ENCODE peak calls at places on chromosome 22, in eight cellular contexts. S is keratinocyte, O is prostate gland, C is HCT116, H is testis, F is colonic mucosa, V is aorta, D is lower lobe of right lung. Z is an unnamed sample. For H3K4me1, the result is how much of the 10 kb centered on the place peaks cover.

GRCh38 chr22:49967333-49968241 is 7.0 kb downstream of the PIM3 start:
- DNase-seq in F (peak), O (peak), H (peak), V (peak), D (peak), C (no peak), S (no peak), Z (no peak)

GRCh38 chr22:39101226-39101625 is 4.2 kb downstream of the APOBEC3H start:
- DNase-seq in H (no peak), F (no peak), D (no peak), O (no peak), S (no peak), V (no peak), C (no peak), Z (no peak)

GRCh38 chr22:30314918-30315317 is 11.8 kb downstream of the TBC1D10A start:
- DNase-seq in D (no peak), S (no peak), F (no peak), O (no peak), V (peak), H (no peak), C (no peak), Z (no peak)

GRCh38 chr22:36377022-36377631 is 10.6 kb downstream of the MYH9 start:
- DNase-seq in F (no peak), S (no peak), V (no peak), O (no peak), C (no peak), H (no peak), D (no peak), Z (no peak)

GRCh38 chr22:45268958-45269844 is 15.5 kb upstream of the UPK3A start:
- DNase-seq in F (peak), V (peak), D (peak), C (no peak), H (peak), O (peak), S (no peak), Z (no peak)

GRCh38 chr22:42966389-42966998 is 48.5 kb downstream of the PACSIN2 start:
- DNase-seq in H (no peak), V (no peak), D (no peak), F (no peak), O (no peak), C (no peak), S (no peak), Z (no peak)

GRCh38 chr22:20648306-20648903 is 125.5 kb upstream of the SERPIND1 start:
- DNase-seq in F (no peak), S (no peak), O (no peak), C (no peak), V (no peak), D (no peak), H (peak), Z (no peak)

GRCh38 chr22:29695129-29695926 is 24.5 kb upstream of the CABP7 start:
- DNase-seq in H (no peak), S (peak), O (peak), C (no peak), V (no peak), F (no peak), D (no peak), Z (no peak)

GRCh38 chr22:19638282-19639015 is 75.9 kb upstream of the SEPTIN5 start:
- DNase-seq in C (no peak), V (no peak), S (no peak), F (no peak), D (no peak), H (no peak), O (no peak), Z (no peak)

GRCh38 chr22:42434748-42435425 is 2.7 kb upstream of the NFAM1 start:
- DNase-seq in H (no peak), C (no peak), F (no peak), D (no peak), S (no peak), O (no peak), V (no peak), Z (no peak)

GRCh38 chr22:17769013-17769715 is 5.1 kb downstream of the BID start:
- DNase-seq in V (no peak), S (no peak), O (no peak), F (no peak), D (peak), H (no peak), C (no peak), Z (no peak)

GRCh38 chr22:34798605-34799004 is 267.4 kb upstream of the ISX start:
- DNase-seq in C (no peak), S (no peak), F (no peak), O (no peak), D (no peak), H (no peak), V (no peak), Z (no peak)

GRCh38 chr22:29380032-29380781 is 8.2 kb downstream of the AP1B1 start:
- DNase-seq in S (no peak), H (no peak), O (no peak), D (no peak), F (no peak), C (no peak), V (no peak), Z (no peak)

GRCh38 chr22:31160328-31160978 is 471 bp downstream of the RNF185 start:
- DNase-seq in S (no peak), C (no peak), D (no peak), O (peak), H (peak), V (no peak), F (peak), Z (no peak)

GRCh38 chr22:39206491-39206890 is 38.3 kb downstream of the PDGFB start:
- DNase-seq in C (no peak), D (peak), H (no peak), F (no peak), V (peak), O (no peak), S (no peak), Z (no peak)

GRCh38 chr22:50310949-50311444 is 3.6 kb upstream of the PLXNB2 start:
- DNase-seq in H (no peak), S (no peak), V (no peak), O (no peak), C (no peak), D (peak), F (no peak), Z (no peak)

GRCh38 chr22:29116397-29117123 is 43.7 kb downstream of the KREMEN1 start:
- DNase-seq in S (no peak), O (no peak), H (no peak), C (no peak), V (no peak), F (no peak), D (no peak), Z (no peak)

GRCh38 chr22:19869497-19870152 is 15.0 kb upstream of the GNB1L start:
- DNase-seq in V (no peak), F (peak), D (peak), S (no peak), H (no peak), C (no peak), O (no peak), Z (no peak)

GRCh38 chr22:20131856-20132685 is 467 bp downstream of the ZDHHC8 start:
- DNase-seq in O (no peak), F (no peak), V (peak), D (peak), S (no peak), C (no peak), H (no peak), Z (no peak)

GRCh38 chr22:36432592-36433317 is 45.0 kb upstream of the MYH9 start:
- DNase-seq in D (no peak), V (no peak), O (no peak), S (no peak), H (no peak), C (no peak), F (no peak), Z (no peak)

GRCh38 chr22:42294034-42294985 is 23.9 kb upstream of the TCF20 start:
- DNase-seq in C (no peak), D (no peak), V (peak), S (no peak), O (peak), H (peak), F (peak), Z (no peak)

GRCh38 chr22:42269407-42270177 is 861 bp downstream of the TCF20 start:
- DNase-seq in D (peak), F (peak), S (no peak), H (peak), V (peak), O (peak), C (peak), Z (no peak)

GRCh38 chr22:36291831-36292740 is 39.2 kb downstream of the APOL1 start:
- DNase-seq in F (no peak), D (peak), H (no peak), S (no peak), O (no peak), V (peak), C (no peak), Z (no peak)

GRCh38 chr22:29055192-29055830 is 6.3 kb downstream of the C22orf31 start:
- DNase-seq in V (no peak), H (no peak), F (no peak), D (no peak), S (no peak), C (no peak), O (no peak), Z (no peak)

GRCh38 chr22:32723632-32724031 is 77.9 kb upstream of the TIMP3 start:
- DNase-seq in H (peak), C (no peak), V (peak), F (peak), S (peak), D (peak), O (peak), Z (no peak)

GRCh38 chr22:38505595-38506117 is 455 bp downstream of the DDX17 start:
- DNase-seq in H (peak), O (peak), C (no peak), D (peak), S (no peak), V (peak), F (peak), Z (no peak)

GRCh38 chr22:49234459-49234858 is 593.2 kb downstream of the BRD1 start:
- DNase-seq in O (no peak), D (no peak), C (no peak), S (no peak), V (no peak), H (peak), F (no peak), Z (no peak)

GRCh38 chr22:21697866-21698265 is 32.1 kb downstream of the PPIL2 start:
- DNase-seq in V (no peak), S (no peak), C (no peak), D (no peak), O (no peak), F (no peak), H (no peak), Z (no peak)

GRCh38 chr22:30196141-30196866 is 50.3 kb downstream of the LIF start:
- DNase-seq in F (peak), V (peak), S (peak), D (peak), H (peak), O (peak), C (peak), Z (peak)

GRCh38 chr22:49786976-49787843 is 40.5 kb downstream of the BRD1 start:
- DNase-seq in C (no peak), H (no peak), O (no peak), V (no peak), D (no peak), F (no peak), S (no peak), Z (no peak)

GRCh38 chr22:26182723-26183122 is 13.5 kb downstream of the SEZ6L start:
- DNase-seq in V (no peak), C (no peak), S (no peak), O (no peak), H (no peak), D (no peak), F (no peak), Z (no peak)

GRCh38 chr22:31488988-31489617 is 539 bp downstream of the EIF4ENIF1 start:
- DNase-seq in D (peak), O (peak), V (peak), S (no peak), H (peak), C (no peak), F (peak), Z (no peak)

GRCh38 chr22:38153821-38154562 is 27.6 kb downstream of the PLA2G6 start:
- DNase-seq in H (no peak), C (no peak), S (no peak), F (no peak), D (no peak), O (no peak), V (no peak), Z (no peak)

GRCh38 chr22:26766510-26767350 is 109.3 kb downstream of the MIAT start:
- DNase-seq in H (peak), V (no peak), F (no peak), O (no peak), C (no peak), D (no peak), S (no peak), Z (no peak)

GRCh38 chr22:38953577-38954413 is 3.6 kb upstream of the APOBEC3A start:
- DNase-seq in O (no peak), F (peak), H (no peak), D (no peak), C (no peak), S (no peak), V (no peak), Z (no peak)

GRCh38 chr22:39314251-39314971 is 5.0 kb downstream of the RPL3 start:
- DNase-seq in H (peak), S (peak), D (no peak), V (no peak), C (no peak), F (no peak), O (no peak), Z (no peak)

DNA sequence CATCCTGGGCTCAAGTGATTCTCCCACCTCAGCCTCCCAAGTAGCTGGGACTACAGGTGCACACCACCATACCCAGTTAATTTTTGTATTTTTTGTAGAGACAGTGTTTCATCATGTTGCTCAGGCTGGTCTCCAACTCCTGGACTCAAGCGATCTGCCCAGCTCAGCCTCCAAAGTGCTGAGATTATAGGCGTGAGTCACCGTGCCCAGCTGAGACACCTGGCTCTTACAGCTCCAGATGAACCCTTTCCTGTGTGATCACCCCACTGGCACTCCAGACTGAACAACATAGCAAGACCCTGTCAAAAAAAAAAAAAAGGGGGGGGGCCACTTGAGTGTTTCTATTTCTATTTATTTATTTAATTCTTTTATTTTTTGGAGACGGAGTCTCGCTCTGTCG is 1.0 kb upstream of the ADSL start:
- DNase-seq in S (peak), H (no peak), C (no peak), D (no peak), O (no peak), V (no peak), F (no peak), Z (no peak)
- H3K27ac ChIP-seq in S (peak), H (no peak), C (peak), D (peak), O (peak), V (no peak), F (peak), Z (no peak)

GRCh38 chr22:46776486-46776826 is 14.0 kb downstream of the TBC1D22A start:
- DNase-seq in H (no peak), C (no peak), S (no peak), F (no peak), O (no peak), D (no peak), V (no peak), Z (no peak)
- H3K4me3 ChIP-seq in H (no peak), C (no peak), S (no peak), F (no peak), O (no peak), D (no peak), V (no peak), Z (no peak)

DNA sequence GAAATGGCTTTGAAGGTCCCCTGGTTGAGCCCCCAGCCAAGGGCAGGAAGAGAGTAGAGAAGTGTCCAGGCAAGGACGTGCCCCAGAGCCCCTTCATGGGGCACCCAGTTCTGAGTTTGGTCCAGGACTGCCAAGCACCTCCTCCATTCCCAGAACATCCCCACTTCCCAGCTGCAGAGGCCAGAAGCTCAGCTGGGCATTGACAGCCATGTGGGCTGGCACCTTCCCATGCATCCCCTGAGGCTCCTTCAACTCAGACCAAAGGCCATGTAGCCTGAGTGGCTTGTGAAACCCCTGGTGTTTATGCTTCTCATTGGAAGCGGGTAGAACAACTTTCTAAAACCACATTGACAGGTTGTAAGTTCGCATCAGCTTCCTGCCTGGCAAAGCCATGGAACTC is 789.6 kb downstream of the TBC1D22A start:
- DNase-seq in O (no peak), F (no peak), H (no peak), D (no peak), C (no peak), V (no peak), S (no peak), Z (no peak)
- H3K4me1 ChIP-seq in O (under half), F (under half), H (under half), D (under half), C (under half), V (under half), S (under half), Z (under half)

GRCh38 chr22:23241562-23242472 is 61.5 kb downstream of the BCR start:
- DNase-seq in H (no peak), C (no peak), V (peak), O (no peak), D (no peak), S (no peak), F (no peak), Z (no peak)
- H3K27ac ChIP-seq in H (no peak), C (no peak), V (no peak), O (no peak), D (no peak), S (no peak), F (no peak), Z (peak)

DNA sequence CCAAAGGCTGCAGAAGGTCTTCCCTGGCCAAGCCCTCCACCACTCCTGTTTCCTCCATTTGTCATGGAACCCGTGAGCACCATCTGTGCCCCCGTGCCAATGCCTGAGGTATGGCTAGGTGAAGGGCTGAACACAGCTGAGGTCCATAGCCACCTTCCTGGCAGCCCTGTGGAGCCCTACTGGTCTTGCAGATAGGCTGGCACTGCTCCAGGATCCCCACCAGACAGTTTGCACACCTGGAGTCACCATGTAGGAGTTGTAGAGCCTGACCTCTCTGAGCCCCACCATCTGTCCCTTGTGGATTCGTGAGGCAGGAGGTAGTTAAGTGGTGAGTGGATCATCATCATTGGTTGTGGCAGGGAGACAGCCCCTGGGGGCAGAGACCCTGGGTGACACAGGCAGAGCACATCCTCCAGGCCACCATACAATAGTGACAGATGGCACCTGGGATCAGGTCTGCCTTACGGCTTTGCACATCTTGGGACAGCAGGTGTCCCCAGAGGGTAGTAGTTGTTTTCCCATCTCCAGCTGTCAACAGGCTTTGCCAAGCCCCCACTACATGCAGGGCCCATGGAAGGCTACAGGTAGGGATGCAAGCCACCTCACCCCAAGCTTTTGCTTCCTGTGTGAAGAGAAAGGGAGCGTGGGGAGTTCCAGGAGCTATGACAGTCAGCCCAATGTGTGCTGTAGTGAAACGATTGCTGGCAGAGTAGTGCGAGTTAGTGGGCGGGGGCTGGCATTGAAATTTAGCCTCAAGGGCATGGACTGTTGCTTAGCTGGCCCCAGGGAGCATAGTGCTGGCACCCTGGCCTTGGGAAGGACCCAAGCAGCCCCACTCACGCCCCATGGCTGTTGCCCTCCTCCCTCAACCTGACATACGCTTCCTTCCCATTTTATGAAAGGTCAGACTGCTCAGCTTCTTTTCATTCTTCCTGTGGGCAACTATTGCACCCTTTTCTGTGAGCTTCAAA is 52.4 kb upstream of the SUSD2 start:
- DNase-seq in H (no peak), O (no peak), F (no peak), S (no peak), V (no peak), C (no peak), D (peak), Z (no peak)
- H3K4me3 ChIP-seq in H (no peak), O (no peak), F (no peak), S (no peak), V (no peak), C (no peak), D (no peak), Z (no peak)

Z was measured in iPS DF 6.9.